ENCODE peak calls at places on chromosomes 11 and 22, in four cellular contexts. C is PC-3, M is fibroblast of the aortic adventitia, D is heart right ventricle. J is an unnamed sample.

GRCh38 chr11:18704045-18704645 is 5.6 kb downstream of the TMEM86A start:
- DNase-seq in C (no peak), D (no peak), M (no peak), J (no peak)

GRCh38 chr11:67272327-67273259 is 6.3 kb downstream of the GRK2 start:
- DNase-seq in D (no peak), M (no peak), C (no peak), J (no peak)

GRCh38 chr11:85299247-85299646 is 327.9 kb downstream of the DLG2 start:
- DNase-seq in D (no peak), C (peak), M (no peak), J (peak)

GRCh38 chr22:19851291-19852176 is 3.1 kb downstream of the GNB1L start:
- DNase-seq in D (no peak), M (no peak), C (no peak), J (no peak)

GRCh38 chr11:58178444-58178843 is 10.4 kb upstream of the OR9Q2 start:
- DNase-seq in D (no peak), M (no peak), C (no peak), J (no peak)

GRCh38 chr22:49968313-49968830 is 7.8 kb downstream of the PIM3 start:
- DNase-seq in D (no peak), M (no peak), C (no peak), J (no peak)

GRCh38 chr11:9001736-9002135 is 2.1 kb downstream of the NRIP3 start:
- DNase-seq in C (peak), M (peak), D (no peak), J (peak)

GRCh38 chr11:66877585-66877984 is 20.7 kb downstream of the LRFN4 start:
- DNase-seq in D (no peak), M (peak), C (no peak), J (peak)

GRCh38 chr11:120108154-120108784 is 29.6 kb downstream of the TRIM29 start:
- DNase-seq in D (peak), M (peak), C (peak), J (peak)

GRCh38 chr11:9214765-9215164 is 50.4 kb downstream of the DENND5A start:
- DNase-seq in C (peak), M (peak), D (no peak), J (peak)

GRCh38 chr22:33579448-33580093 is 340.7 kb downstream of the LARGE1 start:
- DNase-seq in M (peak), C (peak), D (peak), J (peak)

GRCh38 chr11:111541209-111542061 is 915 bp downstream of the LAYN start:
- DNase-seq in C (no peak), M (peak), D (peak), J (peak)

GRCh38 chr11:111540921-111541208 is 345 bp downstream of the LAYN start:
- DNase-seq in C (no peak), M (peak), D (no peak), J (no peak)

GRCh38 chr11:111540114-111540920 is at the start of gene LAYN:
- DNase-seq in C (no peak), M (peak), D (peak), J (no peak)

GRCh38 chr11:111538407-111539114 is 2.0 kb upstream of the LAYN start:
- DNase-seq in M (no peak), D (no peak), C (peak), J (peak)

GRCh38 chr11:111539426-111540113 is 950 bp upstream of the LAYN start:
- DNase-seq in C (no peak), M (no peak), D (no peak), J (no peak)
- H3K4me3 ChIP-seq in C (no peak), M (peak), D (peak), J (peak)

DNA sequence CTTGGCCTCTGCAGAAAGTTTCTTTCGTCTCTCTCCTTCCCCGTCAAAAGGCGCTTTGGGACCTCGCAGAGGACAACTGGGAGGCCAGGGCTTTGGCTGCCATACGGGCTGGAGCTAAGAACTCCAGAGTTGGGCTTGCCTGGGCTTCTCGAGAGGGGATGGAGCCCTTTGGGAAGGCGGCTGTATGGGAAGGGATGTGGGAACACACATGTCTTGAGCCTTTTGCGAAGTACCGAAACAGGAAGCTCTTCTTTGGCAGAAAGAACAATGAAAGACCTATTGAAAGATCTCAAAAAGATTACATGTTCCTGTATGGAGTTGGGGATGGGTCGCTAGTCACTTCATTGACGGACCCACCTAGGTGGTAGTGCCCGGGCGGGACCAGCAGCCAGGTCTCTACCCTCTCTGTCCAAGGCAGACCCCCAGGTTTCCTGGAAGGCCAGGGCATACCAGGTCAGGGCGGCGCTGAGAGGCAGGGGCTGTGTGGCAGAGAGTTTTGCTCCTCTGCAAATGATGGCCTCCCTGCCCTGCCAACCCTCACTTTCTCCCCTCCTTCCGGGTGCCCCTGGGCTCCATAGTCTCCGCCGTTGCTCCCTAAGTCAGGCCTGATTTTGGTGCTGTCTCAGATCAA is 993 bp downstream of the ST14 start:
- DNase-seq in M (no peak), D (no peak), C (no peak), J (no peak)
- H3K4me3 ChIP-seq in M (no peak), D (peak), C (peak), J (no peak)

GRCh38 chr11:72140661-72141060 is 5.1 kb downstream of the FOLR3 start:
- DNase-seq in M (no peak), D (no peak), C (no peak), J (no peak)

GRCh38 chr11:72136677-72137255 is 1.2 kb downstream of the FOLR3 start:
- DNase-seq in C (no peak), M (no peak), D (no peak), J (no peak)

GRCh38 chr11:72139500-72139899 is 4.0 kb downstream of the FOLR3 start:
- DNase-seq in C (no peak), M (no peak), D (no peak), J (no peak)

GRCh38 chr11:72141066-72141465 is 5.5 kb downstream of the FOLR3 start:
- DNase-seq in C (peak), D (no peak), M (peak), J (peak)

DNA sequence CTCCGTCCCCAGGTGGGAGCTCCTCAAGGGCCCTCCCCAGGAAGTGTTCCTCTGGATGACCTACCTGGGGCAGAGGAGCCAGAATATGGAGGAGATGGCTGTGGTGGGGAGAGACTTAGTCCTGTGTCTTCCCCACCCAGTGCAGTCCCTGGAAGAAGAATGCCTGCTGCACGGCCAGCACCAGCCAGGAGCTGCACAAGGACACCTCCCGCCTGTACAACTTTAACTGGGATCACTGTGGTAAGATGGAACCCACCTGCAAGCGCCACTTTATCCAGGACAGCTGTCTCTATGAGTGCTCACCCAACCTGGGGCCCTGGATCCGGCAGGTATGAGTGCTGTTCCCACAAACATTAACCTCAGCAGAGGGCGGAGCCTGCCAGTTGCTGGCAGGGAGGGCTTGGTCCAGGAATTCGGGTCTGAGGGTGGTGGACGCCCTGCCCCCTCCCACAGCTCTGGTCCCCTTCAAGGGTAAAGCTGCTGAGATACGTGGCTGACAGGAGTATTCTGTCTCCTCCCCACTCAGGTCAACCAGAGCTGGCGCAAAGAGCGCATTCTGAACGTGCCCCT is 3.4 kb downstream of the FOLR3 start:
- DNase-seq in M (no peak), C (no peak), D (no peak), J (no peak)
- H3K4me3 ChIP-seq in M (no peak), C (no peak), D (no peak), J (no peak)

DNA sequence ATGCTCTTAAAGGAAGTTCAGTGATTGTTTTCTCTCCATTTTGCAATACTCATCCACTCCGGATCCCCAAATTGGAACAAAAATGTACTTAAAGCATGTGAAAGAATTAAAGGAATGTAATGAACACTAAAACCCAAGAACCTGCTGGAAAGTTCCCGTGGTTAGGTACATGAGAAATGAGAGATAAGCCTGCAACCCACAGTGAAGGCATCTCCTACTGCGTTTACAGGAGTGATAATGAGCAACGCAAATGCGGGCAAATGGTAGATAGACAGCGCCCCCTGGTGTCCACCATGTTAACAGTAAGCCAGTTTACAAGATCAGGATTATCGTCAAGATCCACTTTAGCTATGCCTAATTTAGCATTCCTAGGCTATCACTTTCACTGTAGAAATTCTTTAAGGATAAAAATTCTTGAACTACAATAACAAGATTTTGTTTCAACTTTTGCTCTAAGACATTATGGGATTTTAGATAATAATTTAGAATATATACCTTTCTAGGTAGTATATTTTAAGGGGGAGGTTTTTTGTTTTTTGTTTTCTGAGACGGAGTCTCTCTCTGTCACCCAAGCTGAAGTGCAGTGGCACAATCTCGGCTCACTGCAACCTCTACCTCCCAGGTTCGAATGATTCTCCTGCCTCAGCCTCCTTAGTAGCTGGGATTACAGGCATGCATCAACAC is 29.9 kb downstream of the ALG9 start:
- DNase-seq in M (peak), D (peak), C (peak), J (peak)
- H3K4me3 ChIP-seq in M (no peak), D (no peak), C (no peak), J (no peak)

J was measured in choroid plexus epithelial cell.